ENCODE peak calls at places on chromosomes 16 and 17, in eight cellular contexts. J is AG10803, E is nephron progenitor cell, Y is ovary, M is astrocyte of the spinal cord, X is B cell, G is dorsolateral prefrontal cortex, F is A549. C is an unnamed sample.

GRCh38 chr17:81412490-81413093 is 17.3 kb downstream of the BAHCC1 start:
- DNase-seq in J (no peak), E (no peak), Y (no peak), M (no peak), X (peak; percentile 79), G (no peak), F (no peak), C (no peak)

GRCh38 chr17:1109606-1110523 is 69.9 kb downstream of the ABR start:
- DNase-seq in J (no peak), E (no peak), Y (no peak), M (no peak), X (no peak), G (no peak), F (no peak), C (no peak)

GRCh38 chr16:1647904-1648303 is 30.2 kb upstream of the JPT2 start:
- DNase-seq in J (no peak), E (no peak), Y (no peak), M (no peak), X (no peak), G (no peak), F (no peak), C (no peak)

GRCh38 chr16:48365030-48365600 is 20.1 kb downstream of the SIAH1 start:
- DNase-seq in J (no peak), E (no peak), Y (no peak), M (no peak), X (no peak), G (no peak), F (no peak), C (no peak)

GRCh38 chr17:17041018-17041521 is 1.2 kb upstream of the MPRIP start:
- DNase-seq in J (peak; percentile 55), E (no peak), Y (no peak), M (no peak), X (no peak), G (peak; percentile 62), F (no peak), C (no peak)

GRCh38 chr16:303760-304505 is 21.0 kb downstream of the PDIA2 start:
- DNase-seq in J (peak; percentile 7), E (no peak), Y (no peak), M (no peak), X (no peak), G (no peak), F (no peak), C (no peak)

GRCh38 chr17:78624461-78625216 is 47.4 kb upstream of the DNAH17 start:
- DNase-seq in J (no peak), E (no peak), Y (no peak), M (no peak), X (no peak), G (no peak), F (no peak), C (no peak)

GRCh38 chr16:19118938-19119431 is 5.2 kb downstream of the ITPRIPL2 start:
- DNase-seq in J (peak; percentile 89), E (no peak), Y (peak; percentile 65), M (peak; percentile 95), X (peak; percentile 24), G (peak; percentile 28), F (peak; percentile 82), C (no peak)

GRCh38 chr17:78044280-78044835 is 84.2 kb downstream of the TMC6 start:
- DNase-seq in J (no peak), E (no peak), Y (no peak), M (no peak), X (no peak), G (no peak), F (no peak), C (no peak)

GRCh38 chr16:2437032-2437790 is 8.0 kb downstream of the CCNF start:
- DNase-seq in J (no peak), E (no peak), Y (no peak), M (no peak), X (no peak), G (no peak), F (no peak), C (no peak)

GRCh38 chr17:83109793-83110645 is 30.6 kb downstream of the METRNL start:
- DNase-seq in J (peak; percentile 99), E (no peak), Y (peak; percentile 76), M (peak; percentile 93), X (no peak), G (no peak), F (peak; percentile 94), C (peak; percentile 92)

GRCh38 chr16:4968879-4969278 is 10.7 kb downstream of the SEC14L5 start:
- DNase-seq in J (no peak), E (no peak), Y (no peak), M (no peak), X (no peak), G (no peak), F (no peak), C (no peak)

GRCh38 chr17:81057079-81057730 is 22.3 kb downstream of the BAIAP2 start:
- DNase-seq in J (no peak), E (no peak), Y (peak; percentile 45), M (peak; percentile 38), X (no peak), G (no peak), F (peak; percentile 45), C (no peak)

GRCh38 chr17:50201226-50201854 is at the start of gene COL1A1:
- DNase-seq in J (peak; percentile 95), E (peak; percentile 45), Y (peak; percentile 96), M (peak; percentile 91), X (no peak), G (no peak), F (no peak), C (no peak)

GRCh38 chr17:80545499-80545826 is 825 bp downstream of the RPTOR start:
- DNase-seq in J (peak; percentile 8), E (no peak), Y (no peak), M (no peak), X (no peak), G (no peak), F (peak; percentile 53), C (no peak)

GRCh38 chr17:40952675-40953074 is 14.1 kb downstream of the KRT39 start:
- DNase-seq in J (peak; percentile 97), E (no peak), Y (no peak), M (peak; percentile 68), X (no peak), G (no peak), F (no peak), C (no peak)

GRCh38 chr16:22797551-22797950 is 16.4 kb upstream of the HS3ST2 start:
- DNase-seq in J (no peak), E (no peak), Y (no peak), M (no peak), X (no peak), G (no peak), F (no peak), C (no peak)

GRCh38 chr16:65343556-65343955 is 221.7 kb upstream of the CDH11 start:
- DNase-seq in J (no peak), E (no peak), Y (no peak), M (no peak), X (no peak), G (no peak), F (no peak), C (no peak)

GRCh38 chr17:11144358-11145233 is 96.4 kb upstream of the SHISA6 start:
- DNase-seq in J (peak; percentile 34), E (peak; percentile 45), Y (no peak), M (no peak), X (no peak), G (peak; percentile 24), F (peak; percentile 28), C (no peak)

GRCh38 chr17:77924757-77925336 is 33.7 kb upstream of the TNRC6C start:
- DNase-seq in J (peak; percentile 9), E (peak; percentile 24), Y (no peak), M (peak; percentile 47), X (no peak), G (peak; percentile 35), F (no peak), C (no peak)

GRCh38 chr17:50482516-50482915 is 3.9 kb downstream of the RSAD1 start:
- DNase-seq in J (peak; percentile 98), E (peak; percentile 83), Y (peak; percentile 97), M (peak; percentile 95), X (no peak), G (peak; percentile 92), F (peak; percentile 94), C (peak; percentile 91)

GRCh38 chr17:28953444-28954118 is 2.3 kb upstream of the PHF12 start:
- DNase-seq in J (peak; percentile 25), E (peak; percentile 83), Y (peak; percentile 44), M (peak; percentile 43), X (peak; percentile 53), G (peak; percentile 44), F (peak; percentile 72), C (no peak)

GRCh38 chr17:17913695-17914332 is 58.4 kb downstream of the TOM1L2 start:
- DNase-seq in J (peak; percentile 87), E (peak; percentile 67), Y (peak; percentile 80), M (peak; percentile 95), X (no peak), G (peak; percentile 54), F (peak; percentile 97), C (no peak)

GRCh38 chr17:10117085-10117484 is 81.3 kb downstream of the GAS7 start:
- DNase-seq in J (no peak), E (no peak), Y (no peak), M (no peak), X (no peak), G (no peak), F (no peak), C (no peak)

GRCh38 chr17:4551141-4551540 is 4.0 kb downstream of the MYBBP1A start:
- DNase-seq in J (no peak), E (no peak), Y (no peak), M (no peak), X (no peak), G (no peak), F (no peak), C (no peak)
- TF ChIP-seq CTCF in J (no peak), E (no peak), Y (no peak), M (no peak), X (no peak), G (no peak), F (peak; percentile 6), C (no peak)

GRCh38 chr16:70271696-70272095 is 17.6 kb downstream of the AARS1 start:
- DNase-seq in J (no peak), E (no peak), Y (no peak), M (no peak), X (no peak), G (no peak), F (no peak), C (no peak)

GRCh38 chr16:70269471-70269870 is 17.7 kb upstream of the EXOSC6 start:
- DNase-seq in J (no peak), E (no peak), Y (no peak), M (no peak), X (no peak), G (no peak), F (no peak), C (no peak)

GRCh38 chr16:70270176-70270575 is 18.4 kb upstream of the EXOSC6 start:
- DNase-seq in J (no peak), E (no peak), Y (no peak), M (no peak), X (no peak), G (no peak), F (no peak), C (no peak)

GRCh38 chr16:70267516-70267915 is 15.8 kb upstream of the EXOSC6 start:
- DNase-seq in J (peak; percentile 43), E (peak; percentile 54), Y (no peak), M (peak; percentile 41), X (peak; percentile 46), G (no peak), F (peak; percentile 66), C (no peak)
- TF ChIP-seq CTCF in J (peak; percentile 64), E (peak; percentile 53), Y (no peak), M (peak; percentile 72), X (peak; percentile 73), G (peak; percentile 49), F (peak; percentile 40), C (no peak)

GRCh38 chr17:62987136-62987535 is 21.1 kb downstream of the TANC2 start:
- DNase-seq in J (no peak), E (peak; percentile 6), Y (no peak), M (no peak), X (no peak), G (no peak), F (no peak), C (no peak)
- TF ChIP-seq CTCF in J (peak; percentile 26), E (no peak), Y (no peak), M (peak; percentile 38), X (no peak), G (no peak), F (peak; percentile 17), C (no peak)

GRCh38 chr16:58345574-58346354 is 46.5 kb upstream of the GINS3 start:
- DNase-seq in J (no peak), E (no peak), Y (no peak), M (no peak), X (no peak), G (no peak), F (no peak), C (no peak)
- TF ChIP-seq CTCF in J (peak; percentile 33), E (no peak), Y (no peak), M (peak; percentile 8), X (peak; percentile 41), G (peak; percentile 39), F (peak; percentile 49), C (no peak)

C was measured in omental fat pad.